ENCODE peak calls at places on chromosomes 7 and 10, in nine cellular contexts. S is CD4-positive, alpha-beta memory T cell; C is A549; J is kidney; B is thoracic aorta; K is fibroblast of lung; D is CD8-positive, alpha-beta memory T cell; Y is neural progenitor cell; N is sigmoid colon. G is an unnamed sample.

GRCh38 chr7:20408467-20408826 is 77.7 kb downstream of the ITGB8 start:
- DNase-seq in K (peak; percentile 61), B (no peak), S (no peak), C (no peak), J (no peak), Y (no peak), N (no peak), D (no peak), G (peak; percentile 22)

GRCh38 chr10:17644485-17644964 is 574 bp downstream of the STAM start:
- DNase-seq in J (no peak), S (no peak), B (no peak), D (peak; percentile 2), Y (no peak), C (no peak), K (no peak), N (no peak), G (no peak)

GRCh38 chr10:55630491-55631056 is 730.5 kb downstream of the ZWINT start:
- DNase-seq in B (no peak), N (no peak), C (no peak), K (peak; percentile 20), J (peak; percentile 55), S (no peak), D (no peak), Y (peak; percentile 58), G (no peak)

GRCh38 chr7:107035446-107035845 is 9.1 kb upstream of the PRKAR2B start:
- DNase-seq in S (no peak), B (no peak), C (peak; percentile 43), K (peak; percentile 90), Y (no peak), D (no peak), J (no peak), N (no peak), G (no peak)

GRCh38 chr10:78600740-78601139 is 468.0 kb upstream of the ZMIZ1 start:
- DNase-seq in S (no peak), K (peak; percentile 55), C (no peak), B (no peak), N (no peak), Y (no peak), J (no peak), D (no peak), G (no peak)

GRCh38 chr10:89869180-89869579 is 167.8 kb downstream of the KIF20B start:
- DNase-seq in K (peak; percentile 19), Y (no peak), B (no peak), N (no peak), C (no peak), S (no peak), D (no peak), J (no peak), G (no peak)

GRCh38 chr10:65791979-65792378 is 1133.9 kb upstream of the LRRTM3 start:
- DNase-seq in S (no peak), B (no peak), D (no peak), C (no peak), N (no peak), K (no peak), Y (no peak), J (no peak), G (no peak)

GRCh38 chr10:14953452-14954000 is 370 bp downstream of the DCLRE1C start:
- DNase-seq in K (peak; percentile 73), N (peak; percentile 77), Y (peak; percentile 66), B (peak; percentile 7), S (peak; percentile 21), D (no peak), J (peak; percentile 83), C (peak; percentile 57), G (no peak)

GRCh38 chr10:119268871-119269506 is 61.6 kb downstream of the GRK5 start:
- DNase-seq in S (peak; percentile 86), Y (no peak), B (no peak), N (no peak), J (no peak), K (no peak), D (peak; percentile 69), C (no peak), G (no peak)

GRCh38 chr7:66167773-66168367 is 37.3 kb upstream of the TPST1 start:
- DNase-seq in S (no peak), J (no peak), B (no peak), C (no peak), Y (no peak), N (no peak), K (peak; percentile 83), D (no peak), G (no peak)

GRCh38 chr10:90658791-90659190 is 199.0 kb downstream of the HTR7 start:
- DNase-seq in Y (no peak), C (no peak), D (no peak), K (no peak), N (no peak), S (no peak), B (no peak), J (no peak), G (no peak)

GRCh38 chr7:152402384-152403250 is 33.2 kb downstream of the KMT2C start:
- DNase-seq in C (no peak), S (no peak), Y (no peak), K (peak; percentile 54), D (no peak), B (no peak), N (no peak), J (no peak), G (no peak)

GRCh38 chr10:70417568-70417967 is 13.6 kb downstream of the EIF4EBP2 start:
- DNase-seq in B (no peak), K (peak; percentile 25), C (no peak), N (no peak), D (no peak), S (no peak), J (no peak), Y (no peak), G (no peak)

GRCh38 chr10:119439922-119440321 is 102.6 kb downstream of the RGS10 start:
- DNase-seq in D (no peak), K (no peak), Y (no peak), S (no peak), N (no peak), C (no peak), B (no peak), J (no peak), G (no peak)

DNA sequence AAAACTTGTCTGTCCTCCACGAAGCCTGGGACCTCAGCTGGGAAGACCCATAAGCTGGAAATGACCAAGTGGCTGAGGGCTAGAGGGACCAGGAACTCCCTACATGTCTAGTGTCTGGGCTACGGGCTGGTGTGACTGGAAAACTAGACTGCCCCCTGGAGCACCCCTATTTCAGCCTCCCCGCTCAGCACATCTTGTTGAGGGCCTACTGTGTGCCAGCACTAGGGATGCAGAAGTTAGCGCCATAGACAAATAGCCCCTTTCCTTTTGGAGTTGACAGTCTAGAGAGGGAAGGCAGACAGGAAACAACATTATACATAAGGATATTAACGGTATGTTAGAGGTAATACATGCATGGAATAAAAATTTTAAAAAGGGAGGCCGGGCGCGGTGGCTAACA is 74.5 kb downstream of the TEX36 start:
- DNase-seq in S (no peak), N (no peak), C (no peak), D (no peak), J (no peak), K (no peak), B (no peak), Y (no peak), G (no peak)
- H3K27ac ChIP-seq in S (no peak overlapping the region), N (no peak overlapping the region), C (no peak overlapping the region), D (no peak overlapping the region), J (no peak overlapping the region), K (no peak overlapping the region), B (no peak overlapping the region), Y (no peak overlapping the region), G (no peak overlapping the region)

GRCh38 chr7:116441534-116441933 is 58.0 kb upstream of the CAV2 start:
- DNase-seq in N (no peak), D (no peak), K (no peak), B (no peak), J (no peak), C (no peak), S (no peak), Y (no peak), G (no peak)

GRCh38 chr7:116446179-116446855 is 53.2 kb upstream of the CAV2 start:
- DNase-seq in J (no peak), B (peak; percentile 11), K (no peak), N (no peak), D (no peak), S (no peak), C (no peak), Y (no peak), G (no peak)

GRCh38 chr7:116443101-116443523 is 56.4 kb upstream of the CAV2 start:
- DNase-seq in D (no peak), N (no peak), S (no peak), J (no peak), C (peak; percentile 84), B (no peak), Y (no peak), K (peak; percentile 97), G (no peak)

GRCh38 chr7:116445447-116445846 is 54.1 kb upstream of the CAV2 start:
- DNase-seq in D (no peak), C (no peak), K (no peak), B (no peak), S (no peak), Y (no peak), N (no peak), J (no peak), G (no peak)

DNA sequence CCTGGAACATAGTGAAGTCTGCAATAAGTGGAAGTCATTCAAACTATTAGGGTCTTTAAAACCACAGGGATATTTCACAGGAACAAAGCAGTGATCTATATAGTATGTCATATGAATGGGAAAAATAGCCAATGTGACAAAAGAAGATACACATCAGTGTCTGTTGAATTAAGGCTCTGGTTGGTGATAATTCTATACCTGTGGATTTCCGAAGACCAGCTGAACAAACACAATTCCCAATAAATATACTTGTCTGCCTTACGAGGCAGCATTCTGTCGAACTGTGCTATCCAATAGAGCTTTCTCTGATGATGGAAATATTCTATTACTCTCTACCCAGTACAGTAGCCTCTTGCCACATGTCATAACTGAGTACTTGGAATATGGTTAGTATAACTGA is 55.9 kb upstream of the CAV2 start:
- DNase-seq in J (no peak), D (no peak), C (no peak), N (no peak), B (no peak), S (no peak), K (no peak), Y (no peak), G (no peak)
- H3K4me1 ChIP-seq in J (no peaks in the 10 kb centered on the region), D (no peaks in the 10 kb centered on the region), C (peaks cover 69% of the 10 kb centered on the region), N (peaks cover 49% of the 10 kb centered on the region), B (peaks cover 75% of the 10 kb centered on the region), S (no peaks in the 10 kb centered on the region), K (peaks cover 24% of the 10 kb centered on the region), Y (peaks cover 7% of the 10 kb centered on the region), G (peaks cover 7% of the 10 kb centered on the region)

GRCh38 chr10:33041783-33042437 is 83.9 kb upstream of the ITGB1 start:
- DNase-seq in J (no peak), S (no peak), Y (no peak), K (no peak), B (no peak), C (no peak), D (no peak), N (no peak), G (no peak)
- H3K27ac ChIP-seq in J (no peak overlapping the region), S (no peak overlapping the region), Y (no peak overlapping the region), K (no peak overlapping the region), B (no peak overlapping the region), C (no peak overlapping the region), D (no peak overlapping the region), N (no peak overlapping the region), G (no peak overlapping the region)

GRCh38 chr10:131930586-131931330 is 29.9 kb downstream of the PPP2R2D start:
- DNase-seq in D (no peak), N (peak; percentile 53), B (no peak), Y (no peak), C (no peak), K (no peak), S (no peak), J (no peak), G (no peak)
- H3K4me1 ChIP-seq in D (peaks cover 65% of the 10 kb centered on the region), N (peaks cover 44% of the 10 kb centered on the region), B (peaks cover 43% of the 10 kb centered on the region), Y (peaks cover 11% of the 10 kb centered on the region), C (peaks cover 19% of the 10 kb centered on the region), K (peaks cover 9% of the 10 kb centered on the region), S (peaks cover 81% of the 10 kb centered on the region), J (peaks cover 32% of the 10 kb centered on the region), G (peaks cover 53% of the 10 kb centered on the region)

G was measured in heart right ventricle.